ENCODE peak calls at places on chromosomes 7 and 10, in nine cellular contexts. G is posterior cingulate gyrus; O is Peyer's patch; E is T follicular helper cell; I is H9; H is activated T-helper 1 cell treated with anti-CD3 and anti-CD28 coated beads, Interleukin-2, amount 50 U/mL, for 16 hours; N is left ventricle myocardium superior; F is anterior cingulate cortex; B is activated T-cell treated with anti-CD3 and anti-CD28 coated beads, Interleukin-2, amount 50 U/mL, for 24 hours. L is an unnamed sample.

GRCh38 chr10:24382596-24382978 is 173.6 kb downstream of the KIAA1217 start:
- DNase-seq in G (no peak), E (no peak), H (no peak), O (no peak), I (no peak), F (no peak), B (no peak), N (no peak), L (no peak)

GRCh38 chr7:127534636-127535035 is 50.8 kb downstream of the GCC1 start:
- DNase-seq in G (no peak), E (no peak), N (no peak), O (no peak), F (no peak), B (no peak), H (no peak), I (no peak), L (no peak)

GRCh38 chr10:92279297-92279696 is 11.6 kb downstream of the CPEB3 start:
- DNase-seq in N (no peak), H (no peak), B (no peak), I (no peak), O (no peak), G (no peak), E (no peak), F (no peak), L (no peak)

GRCh38 chr10:21092683-21093524 is 195.8 kb upstream of the NEBL start:
- DNase-seq in B (no peak), O (no peak), I (no peak), E (no peak), H (no peak), N (no peak), G (no peak), F (no peak), L (no peak)

GRCh38 chr10:13683017-13683416 is 96.3 kb downstream of the PRPF18 start:
- DNase-seq in O (no peak), F (no peak), I (no peak), H (no peak), E (no peak), G (no peak), B (no peak), N (no peak), L (no peak)

GRCh38 chr7:106312906-106313305 is 28.1 kb upstream of the NAMPT start:
- DNase-seq in B (no peak), I (no peak), N (no peak), F (no peak), O (no peak), H (no peak), G (no peak), E (no peak), L (no peak)

GRCh38 chr7:99876491-99876890 is 342 bp downstream of the OR2AE1 start:
- DNase-seq in I (no peak), F (no peak), B (no peak), O (no peak), H (no peak), E (no peak), G (no peak), N (no peak), L (no peak)

GRCh38 chr7:47451851-47452205 is 130.1 kb downstream of the TNS3 start:
- DNase-seq in G (no peak), N (no peak), F (no peak), H (no peak), O (no peak), I (no peak), E (no peak), B (no peak), L (no peak)

GRCh38 chr7:75711076-75711475 is 27.7 kb downstream of the HIP1 start:
- DNase-seq in O (no peak), E (no peak), F (no peak), B (no peak), G (no peak), N (no peak), H (no peak), I (no peak), L (no peak)

GRCh38 chr7:5699951-5700384 is 81.5 kb downstream of the RNF216 start:
- DNase-seq in O (peak; percentile 66), N (no peak), I (no peak), G (peak; percentile 86), H (peak; percentile 49), F (no peak), B (peak; percentile 69), E (peak; percentile 72), L (peak; percentile 40)

GRCh38 chr10:14656052-14656451 is 118.6 kb downstream of the FAM107B start:
- DNase-seq in I (no peak), H (no peak), E (no peak), F (no peak), O (no peak), G (no peak), N (no peak), B (no peak), L (no peak)